ENCODE peak calls at places on chromosomes 3 and 15, in six cellular contexts. G, U, E, T, W and J are unnamed samples.

GRCh38 chr15:38944551-38944950 is 379.9 kb upstream of the RASGRP1 start:
- DNase-seq in G (no peak), U (no peak), E (no peak), T (no peak), W (no peak), J (no peak)

GRCh38 chr3:116446037-116446436 is 750 bp upstream of the LSAMP start:
- DNase-seq in G (no peak), U (no peak), E (no peak), T (no peak), W (no peak), J (no peak)

GRCh38 chr15:48781481-48782081 is 29.3 kb downstream of the CEP152 start:
- DNase-seq in G (no peak), U (no peak), E (no peak), T (no peak), W (no peak), J (no peak)

GRCh38 chr15:42385206-42385979 is 26.1 kb downstream of the CAPN3 start:
- DNase-seq in G (peak), U (peak), E (peak), T (no peak), W (peak), J (peak)

GRCh38 chr3:67610458-67610857 is 44.0 kb downstream of the SUCLG2 start:
- DNase-seq in G (no peak), U (no peak), E (no peak), T (no peak), W (no peak), J (no peak)

GRCh38 chr3:71487418-71487817 is 96.1 kb downstream of the FOXP1 start:
- DNase-seq in G (no peak), U (no peak), E (no peak), T (no peak), W (no peak), J (no peak)

GRCh38 chr3:65178703-65179102 is 490.9 kb upstream of the ADAMTS9 start:
- DNase-seq in G (no peak), U (no peak), E (no peak), T (no peak), W (no peak), J (no peak)

GRCh38 chr3:46857485-46858341 is 5.5 kb downstream of the MYL3 start:
- DNase-seq in G (no peak), U (no peak), E (peak), T (no peak), W (no peak), J (no peak)

GRCh38 chr3:128763967-128764366 is 38.0 kb downstream of the RAB7A start:
- DNase-seq in G (no peak), U (no peak), E (no peak), T (no peak), W (no peak), J (no peak)

GRCh38 chr3:173553635-173554280 is 156.2 kb downstream of the NLGN1 start:
- DNase-seq in G (no peak), U (peak), E (peak), T (no peak), W (no peak), J (peak)

GRCh38 chr15:95371664-95372063 is 958.8 kb upstream of the NR2F2 start:
- DNase-seq in G (no peak), U (no peak), E (no peak), T (no peak), W (no peak), J (no peak)

GRCh38 chr3:99321261-99321660 is 317.1 kb upstream of the COL8A1 start:
- DNase-seq in G (no peak), U (no peak), E (no peak), T (no peak), W (no peak), J (no peak)

GRCh38 chr15:96344706-96345559 is 14.4 kb downstream of the NR2F2 start:
- DNase-seq in G (no peak), U (peak), E (no peak), T (no peak), W (no peak), J (no peak)

GRCh38 chr3:99962703-99963102 is 145.0 kb downstream of the CMSS1 start:
- DNase-seq in G (no peak), U (no peak), E (no peak), T (no peak), W (no peak), J (no peak)

GRCh38 chr15:70783610-70784021 is 20.3 kb upstream of the UACA start:
- DNase-seq in G (no peak), U (no peak), E (no peak), T (no peak), W (no peak), J (no peak)

GRCh38 chr3:148911173-148911572 is 46.1 kb downstream of the CPA3 start:
- DNase-seq in G (no peak), U (no peak), E (no peak), T (no peak), W (no peak), J (no peak)

GRCh38 chr15:86135030-86135429 is 55.4 kb downstream of the AGBL1 start:
- DNase-seq in G (no peak), U (no peak), E (no peak), T (no peak), W (no peak), J (no peak)

GRCh38 chr15:70096975-70097336 is 761 bp downstream of the TLE3 start:
- DNase-seq in G (no peak), U (peak), E (no peak), T (no peak), W (no peak), J (peak)

GRCh38 chr3:177330771-177331170 is 133.5 kb upstream of the TBL1XR1 start:
- DNase-seq in G (no peak), U (no peak), E (no peak), T (no peak), W (no peak), J (no peak)

GRCh38 chr3:158347966-158348365 is 223.0 kb upstream of the MLF1 start:
- DNase-seq in G (no peak), U (no peak), E (no peak), T (no peak), W (no peak), J (no peak)

GRCh38 chr15:51075364-51075763 is 19.3 kb downstream of the TNFAIP8L3 start:
- DNase-seq in G (no peak), U (no peak), E (no peak), T (no peak), W (no peak), J (no peak)

GRCh38 chr3:71859128-71859519 is 74.2 kb upstream of the PROK2 start:
- DNase-seq in G (no peak), U (peak), E (peak), T (no peak), W (no peak), J (peak)

GRCh38 chr3:77041756-77042155 is 1.9 kb downstream of the ROBO2 start:
- DNase-seq in G (no peak), U (no peak), E (peak), T (no peak), W (no peak), J (no peak)

GRCh38 chr3:173502983-173503568 is 105.5 kb downstream of the NLGN1 start:
- DNase-seq in G (no peak), U (no peak), E (peak), T (no peak), W (no peak), J (no peak)

GRCh38 chr3:130960139-130960779 is 66.4 kb downstream of the ASTE1 start:
- DNase-seq in G (no peak), U (no peak), E (no peak), T (no peak), W (no peak), J (no peak)

GRCh38 chr3:52670621-52671521 is 14.8 kb downstream of the PBRM1 start:
- DNase-seq in G (no peak), U (no peak), E (no peak), T (no peak), W (peak), J (no peak)

GRCh38 chr3:71215351-71215750 is 368.2 kb downstream of the FOXP1 start:
- DNase-seq in G (no peak), U (no peak), E (no peak), T (no peak), W (no peak), J (no peak)

GRCh38 chr15:22989576-22990477 is 9.7 kb upstream of the CYFIP1 start:
- DNase-seq in G (no peak), U (peak), E (no peak), T (no peak), W (no peak), J (no peak)

GRCh38 chr3:197942956-197943556 is 6.9 kb upstream of the RPL35A start:
- DNase-seq in G (peak), U (peak), E (peak), T (no peak), W (peak), J (no peak)

GRCh38 chr3:13544293-13544831 is 4.6 kb upstream of the FBLN2 start:
- DNase-seq in G (no peak), U (no peak), E (no peak), T (no peak), W (no peak), J (no peak)

GRCh38 chr15:78795043-78795442 is 16.2 kb downstream of the ADAMTS7 start:
- DNase-seq in G (no peak), U (no peak), E (no peak), T (no peak), W (no peak), J (no peak)

GRCh38 chr3:112314618-112315017 is 18.3 kb upstream of the CD200 start:
- DNase-seq in G (no peak), U (no peak), E (no peak), T (no peak), W (no peak), J (no peak)